ENCODE peak calls at places on chromosomes 16 and 17, in eight cellular contexts. G is tibial artery; W is uterus; B is esophagus muscularis mucosa; J is foreskin fibroblast; S is H7; X is CD8-positive, alpha-beta memory T cell; D is stomach. A is an unnamed sample.

GRCh38 chr16:48608452-48608851 is 1.5 kb downstream of the N4BP1 start:
- DNase-seq in G (no peak), W (no peak), B (no peak), J (no peak), S (no peak), X (no peak), D (no peak), A (no peak)

GRCh38 chr16:27308792-27309191 is 5.0 kb upstream of the IL4R start:
- DNase-seq in G (no peak), W (no peak), B (no peak), J (no peak), S (no peak), X (no peak), D (no peak), A (no peak)

GRCh38 chr17:63222655-63223054 is 223.5 kb downstream of the CYB561 start:
- DNase-seq in G (no peak), W (no peak), B (no peak), J (peak), S (no peak), X (no peak), D (no peak), A (peak)

GRCh38 chr17:41026668-41027471 is at the start of gene KRTAP1-5:
- DNase-seq in G (no peak), W (no peak), B (no peak), J (peak), S (no peak), X (no peak), D (no peak), A (peak)

GRCh38 chr16:53305743-53306142 is 128.5 kb upstream of the RBL2 start:
- DNase-seq in G (no peak), W (no peak), B (no peak), J (no peak), S (no peak), X (no peak), D (no peak), A (no peak)

GRCh38 chr17:75848523-75849303 is 4.5 kb upstream of the UNC13D start:
- DNase-seq in G (no peak), W (peak), B (no peak), J (no peak), S (peak), X (peak), D (peak), A (no peak)

GRCh38 chr16:527015-527903 is at the start of gene CAPN15:
- DNase-seq in G (peak), W (peak), B (peak), J (peak), S (peak), X (peak), D (peak), A (peak)

GRCh38 chr16:11361043-11361442 is 15.8 kb downstream of the RMI2 start:
- DNase-seq in G (no peak), W (no peak), B (no peak), J (no peak), S (no peak), X (no peak), D (no peak), A (no peak)

GRCh38 chr17:48187867-48188608 is 80.5 kb downstream of the SNX11 start:
- DNase-seq in G (no peak), W (no peak), B (no peak), J (no peak), S (no peak), X (no peak), D (no peak), A (no peak)

GRCh38 chr16:50853329-50853728 is 111.4 kb downstream of the CYLD start:
- DNase-seq in G (no peak), W (no peak), B (peak), J (no peak), S (no peak), X (no peak), D (no peak), A (no peak)

GRCh38 chr16:79402356-79402755 is 198.2 kb downstream of the MAF start:
- DNase-seq in G (no peak), W (no peak), B (no peak), J (no peak), S (peak), X (no peak), D (peak), A (no peak)

GRCh38 chr17:489758-490329 is 137.2 kb upstream of the RPH3AL start:
- DNase-seq in G (no peak), W (no peak), B (no peak), J (peak), S (peak), X (peak), D (peak), A (no peak)

GRCh38 chr17:11300738-11301137 is 59.7 kb downstream of the SHISA6 start:
- DNase-seq in G (no peak), W (no peak), B (peak), J (no peak), S (no peak), X (no peak), D (no peak), A (no peak)

GRCh38 chr17:21463779-21464407 is 87.7 kb downstream of the KCNJ12 start:
- DNase-seq in G (no peak), W (no peak), B (no peak), J (no peak), S (peak), X (no peak), D (no peak), A (no peak)

GRCh38 chr16:4288148-4288921 is 15.5 kb upstream of the TFAP4 start:
- DNase-seq in G (peak), W (peak), B (no peak), J (peak), S (peak), X (peak), D (peak), A (no peak)

GRCh38 chr16:11780988-11781680 is 15.9 kb downstream of the ZC3H7A start:
- DNase-seq in G (no peak), W (no peak), B (no peak), J (no peak), S (no peak), X (no peak), D (no peak), A (no peak)

GRCh38 chr17:19461139-19461538 is 50.1 kb downstream of the RNF112 start:
- DNase-seq in G (no peak), W (peak), B (no peak), J (no peak), S (no peak), X (no peak), D (no peak), A (no peak)

GRCh38 chr17:50642722-50643656 is 8.3 kb downstream of the ABCC3 start:
- DNase-seq in G (no peak), W (no peak), B (no peak), J (no peak), S (no peak), X (no peak), D (no peak), A (no peak)

GRCh38 chr16:26605872-26606271 is 460.9 kb upstream of the C16orf82 start:
- DNase-seq in G (no peak), W (no peak), B (peak), J (no peak), S (no peak), X (no peak), D (no peak), A (no peak)

GRCh38 chr16:51268237-51268636 is 117.2 kb upstream of the SALL1 start:
- DNase-seq in G (no peak), W (no peak), B (no peak), J (no peak), S (no peak), X (no peak), D (no peak), A (no peak)

GRCh38 chr16:65660390-65660789 is 538.5 kb upstream of the CDH11 start:
- DNase-seq in G (no peak), W (no peak), B (no peak), J (no peak), S (no peak), X (no peak), D (no peak), A (no peak)

GRCh38 chr16:79296491-79296890 is 304.0 kb downstream of the MAF start:
- DNase-seq in G (no peak), W (no peak), B (no peak), J (no peak), S (no peak), X (no peak), D (no peak), A (no peak)

GRCh38 chr16:53105565-53105964 is 50.8 kb downstream of the CHD9 start:
- DNase-seq in G (no peak), W (no peak), B (no peak), J (no peak), S (no peak), X (no peak), D (no peak), A (no peak)

GRCh38 chr17:29588561-29589411 is 662 bp downstream of the GIT1 start:
- DNase-seq in G (no peak), W (peak), B (no peak), J (no peak), S (peak), X (peak), D (no peak), A (no peak)

GRCh38 chr17:32629563-32630190 is 142.9 kb downstream of the CDK5R1 start:
- DNase-seq in G (no peak), W (no peak), B (no peak), J (no peak), S (no peak), X (no peak), D (no peak), A (no peak)

GRCh38 chr17:72270530-72270929 is 149.7 kb downstream of the SOX9 start:
- DNase-seq in G (peak), W (no peak), B (no peak), J (peak), S (no peak), X (no peak), D (no peak), A (peak)

GRCh38 chr17:77581480-77581879 is 377.0 kb upstream of the TNRC6C start:
- DNase-seq in G (peak), W (no peak), B (no peak), J (peak), S (no peak), X (no peak), D (no peak), A (no peak)

GRCh38 chr16:23516366-23517137 is 6.3 kb upstream of the GGA2 start:
- DNase-seq in G (no peak), W (no peak), B (no peak), J (peak), S (no peak), X (no peak), D (no peak), A (no peak)

GRCh38 chr17:61247438-61247837 is 152.2 kb upstream of the TBX2 start:
- DNase-seq in G (no peak), W (no peak), B (no peak), J (peak), S (no peak), X (no peak), D (no peak), A (peak)

GRCh38 chr17:49742256-49742655 is 21.7 kb downstream of the FAM117A start:
- DNase-seq in G (no peak), W (no peak), B (no peak), J (no peak), S (no peak), X (no peak), D (no peak), A (no peak)

GRCh38 chr17:44008205-44008909 is 3.9 kb downstream of the NAGS start:
- DNase-seq in G (no peak), W (no peak), B (no peak), J (no peak), S (peak), X (no peak), D (no peak), A (no peak)

GRCh38 chr17:72237223-72237622 is 116.4 kb downstream of the SOX9 start:
- DNase-seq in G (no peak), W (no peak), B (no peak), J (no peak), S (peak), X (no peak), D (no peak), A (no peak)

GRCh38 chr17:36939059-36939943 is 2.0 kb downstream of the LHX1 start:
- DNase-seq in G (no peak), W (no peak), B (no peak), J (no peak), S (peak), X (no peak), D (no peak), A (no peak)

GRCh38 chr16:54362801-54363200 is 76.2 kb upstream of the IRX3 start:
- DNase-seq in G (no peak), W (no peak), B (no peak), J (no peak), S (no peak), X (no peak), D (no peak), A (no peak)

GRCh38 chr17:68291836-68292688 is 767 bp downstream of the ARSG start:
- DNase-seq in G (peak), W (peak), B (peak), J (peak), S (peak), X (peak), D (peak), A (no peak)

GRCh38 chr17:2137342-2138098 is 82.6 kb downstream of the HIC1 start:
- DNase-seq in G (no peak), W (peak), B (no peak), J (peak), S (peak), X (no peak), D (no peak), A (peak)

GRCh38 chr16:7057458-7057857 is 275.2 kb upstream of the RBFOX1 start:
- DNase-seq in G (no peak), W (no peak), B (no peak), J (no peak), S (no peak), X (no peak), D (no peak), A (no peak)

GRCh38 chr17:60269417-60269816 is 119.6 kb downstream of the CA4 start:
- DNase-seq in G (no peak), W (no peak), B (no peak), J (no peak), S (no peak), X (no peak), D (no peak), A (no peak)

GRCh38 chr17:5680766-5681165 is 96.5 kb upstream of the NLRP1 start:
- DNase-seq in G (no peak), W (no peak), B (no peak), J (no peak), S (no peak), X (no peak), D (no peak), A (no peak)
- H3K4me3 ChIP-seq in G (no peak), W (no peak), B (no peak), J (no peak), S (no peak), X (no peak), D (no peak), A (no peak)

GRCh38 chr16:85935957-85936760 is 37.2 kb downstream of the IRF8 start:
- DNase-seq in G (no peak), W (no peak), B (no peak), J (no peak), S (no peak), X (peak), D (no peak), A (no peak)
- H3K4me3 ChIP-seq in G (no peak), W (no peak), B (no peak), J (no peak), S (no peak), X (peak), D (no peak), A (no peak)

GRCh38 chr17:42122371-42123303 is at the start of gene HSPB9:
- DNase-seq in G (no peak), W (no peak), B (no peak), J (no peak), S (peak), X (no peak), D (peak), A (no peak)
- H3K4me3 ChIP-seq in G (no peak), W (peak), B (peak), J (no peak), S (peak), X (no peak), D (peak), A (no peak)

DNA sequence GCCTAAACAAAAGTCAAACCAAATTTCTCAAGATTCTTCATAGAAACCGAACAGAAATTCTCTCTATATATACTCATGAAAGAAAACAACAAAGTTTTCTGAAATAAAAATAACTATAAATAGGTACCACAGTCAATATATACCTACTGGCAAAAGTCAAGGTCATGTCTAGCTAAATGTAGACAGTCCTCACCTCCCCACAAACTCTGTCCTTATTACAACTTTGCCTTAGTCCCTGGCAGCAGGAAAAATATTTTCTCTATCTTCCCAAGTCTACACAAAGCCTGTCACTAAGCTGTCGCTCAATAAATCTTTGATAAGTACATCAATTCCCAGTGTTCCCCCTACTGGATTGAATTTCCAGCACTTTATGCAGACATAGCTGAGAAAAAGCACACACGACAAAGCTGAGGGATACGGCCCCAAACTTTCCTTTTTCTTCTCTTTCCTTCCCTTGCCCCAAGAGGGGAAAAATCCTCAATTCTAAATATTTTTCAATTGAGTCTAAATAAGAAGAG is 2.7 kb downstream of the CFAP20 start:
- DNase-seq in G (no peak), W (no peak), B (no peak), J (no peak), S (no peak), X (no peak), D (no peak), A (no peak)
- H3K4me3 ChIP-seq in G (peak), W (peak), B (peak), J (peak), S (no peak), X (no peak), D (peak), A (peak)

DNA sequence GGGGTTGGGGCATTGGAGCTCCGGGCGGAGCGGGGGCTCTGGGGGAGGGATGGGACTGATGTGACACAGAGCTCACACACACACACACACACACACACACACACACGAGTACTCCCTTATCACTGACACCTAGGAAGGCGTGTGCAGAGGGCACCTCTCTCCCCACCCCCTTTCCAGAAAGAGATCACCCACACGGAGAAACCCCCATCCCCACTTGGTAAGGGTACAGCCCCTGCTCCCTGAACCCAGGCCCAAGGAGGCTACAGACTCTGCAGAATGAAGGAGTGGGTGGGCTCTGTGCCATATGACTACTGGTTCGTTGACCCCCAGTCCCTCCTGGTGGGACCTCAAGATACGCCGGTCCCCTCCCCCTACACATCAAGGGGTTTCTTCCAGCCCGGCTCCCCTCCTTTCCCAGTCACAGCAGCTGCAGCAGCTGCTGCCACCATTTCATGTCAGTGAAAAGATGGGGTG is 8.7 kb upstream of the ARHGAP23 start:
- DNase-seq in G (no peak), W (no peak), B (no peak), J (no peak), S (peak), X (no peak), D (no peak), A (no peak)
- H3K4me3 ChIP-seq in G (peak), W (peak), B (peak), J (no peak), S (peak), X (no peak), D (peak), A (peak)

DNA sequence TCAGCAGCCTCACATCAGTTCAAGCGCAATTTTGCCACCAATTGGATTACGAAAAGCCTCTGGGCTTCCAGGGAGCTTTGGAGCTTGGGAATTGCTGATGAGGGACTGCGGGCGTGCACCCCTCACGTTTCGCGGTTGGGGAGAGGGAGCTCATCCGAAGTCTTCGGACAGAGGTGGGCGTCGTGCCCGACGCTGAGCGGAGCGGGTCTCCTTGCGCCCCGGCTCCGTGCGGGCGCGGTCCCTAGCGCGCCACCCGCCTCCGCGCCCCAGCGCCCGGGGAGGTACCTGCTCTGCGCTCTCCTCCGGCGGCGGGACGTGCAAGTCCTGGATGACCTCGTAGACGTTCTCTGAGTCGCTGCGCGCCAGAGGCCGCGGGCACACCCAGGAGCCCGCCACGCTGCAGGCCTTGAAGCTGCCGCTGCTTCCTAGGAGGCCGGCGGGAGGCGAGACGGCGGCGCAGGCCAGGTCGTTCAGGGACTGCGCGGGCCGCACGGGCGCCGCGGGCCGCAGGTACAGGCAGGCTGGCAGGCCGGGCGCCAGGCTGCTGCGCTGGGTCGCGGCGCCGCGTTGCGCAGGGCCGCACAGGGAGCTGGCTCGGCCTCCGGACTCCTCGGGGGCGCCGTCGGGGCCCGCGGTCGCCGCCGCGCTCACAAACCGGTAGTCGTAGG is 3.2 kb downstream of the ARHGAP27 start:
- DNase-seq in G (no peak), W (no peak), B (no peak), J (no peak), S (peak), X (no peak), D (peak), A (no peak)
- H3K4me3 ChIP-seq in G (no peak), W (no peak), B (no peak), J (no peak), S (peak), X (no peak), D (peak), A (no peak)

DNA sequence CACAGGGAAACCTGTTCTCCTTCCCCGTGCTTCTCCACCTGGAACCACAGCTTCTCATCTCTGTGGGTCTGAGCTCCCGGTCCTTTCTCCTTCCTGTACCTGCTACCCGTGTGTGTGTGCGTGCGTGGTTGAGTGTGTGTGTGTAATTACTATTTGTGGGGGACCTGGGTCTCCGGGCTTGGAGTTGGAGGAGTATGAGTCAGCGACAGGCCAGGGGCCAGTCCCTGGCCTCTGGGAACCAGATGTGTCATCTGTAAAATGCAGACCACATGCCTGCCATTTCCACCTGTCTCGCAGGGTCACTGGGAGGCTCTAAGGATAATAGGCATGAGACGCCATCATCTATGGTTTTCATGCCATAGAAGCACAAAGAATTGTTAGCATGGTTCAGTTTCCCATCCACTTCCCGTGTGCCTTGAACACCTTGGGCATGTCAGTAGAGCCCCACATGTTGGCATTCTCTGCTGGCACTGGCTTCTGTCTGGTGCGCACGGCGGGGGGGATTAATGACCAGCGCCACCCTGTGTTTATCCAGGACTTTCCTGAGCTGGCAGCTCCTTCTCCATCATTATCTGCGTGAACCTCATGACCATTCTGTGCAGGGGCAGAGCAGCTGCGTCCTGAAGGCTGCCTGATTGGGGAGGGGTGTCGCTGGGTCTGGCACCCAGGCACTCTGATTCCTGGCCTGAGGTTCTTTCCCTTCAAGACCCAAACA is 1.5 kb downstream of the ZNF205 start:
- DNase-seq in G (no peak), W (no peak), B (no peak), J (peak), S (peak), X (no peak), D (no peak), A (no peak)
- H3K4me3 ChIP-seq in G (peak), W (peak), B (peak), J (peak), S (no peak), X (no peak), D (peak), A (peak)